ENCODE peak calls at places on chromosomes 7 and 10, in eight cellular contexts. D is nephron progenitor cell; Y is activated CD4-positive, alpha-beta T cell treated with anti-CD3 and anti-CD28 coated beads for 48 hours; T is aorta; L is stomach; J is MM.1S; X is retina; S is OCI-LY7. B is an unnamed sample.

GRCh38 chr7:17802056-17802455 is 138.2 kb downstream of the SNX13 start:
- DNase-seq in D (no peak), Y (no peak), T (no peak), L (no peak), J (no peak), X (no peak), S (no peak), B (no peak)

GRCh38 chr10:123270221-123270620 is 116.0 kb downstream of the BUB3 start:
- DNase-seq in D (no peak), Y (no peak), T (no peak), L (no peak), J (no peak), X (no peak), S (no peak), B (no peak)

GRCh38 chr7:152145853-152146466 is 120.5 kb downstream of the GALNT11 start:
- DNase-seq in D (peak; percentile 28), Y (peak; percentile 38), T (no peak), L (no peak), J (peak; percentile 26), X (peak; percentile 38), S (peak; percentile 30), B (no peak)

GRCh38 chr10:112696587-112696986 is 249.6 kb downstream of the VTI1A start:
- DNase-seq in D (no peak), Y (no peak), T (no peak), L (no peak), J (no peak), X (no peak), S (no peak), B (no peak)

GRCh38 chr7:74190259-74190658 is 16.1 kb downstream of the EIF4H start:
- DNase-seq in D (no peak), Y (no peak), T (no peak), L (no peak), J (no peak), X (no peak), S (no peak), B (no peak)

GRCh38 chr10:127354992-127355391 is 158.6 kb upstream of the INSYN2A start:
- DNase-seq in D (no peak), Y (no peak), T (no peak), L (no peak), J (no peak), X (no peak), S (no peak), B (no peak)

GRCh38 chr10:4081691-4082111 is 296.7 kb upstream of the KLF6 start:
- DNase-seq in D (no peak), Y (no peak), T (peak; percentile 64), L (no peak), J (no peak), X (no peak), S (no peak), B (no peak)

GRCh38 chr10:43128958-43129706 is 9.1 kb upstream of the CSGALNACT2 start:
- DNase-seq in D (no peak), Y (peak; percentile 41), T (peak; percentile 55), L (peak; percentile 22), J (peak; percentile 72), X (no peak), S (no peak), B (peak; percentile 30)

GRCh38 chr7:141073173-141073640 is 657 bp upstream of the TMEM178B start:
- DNase-seq in D (peak; percentile 81), Y (peak; percentile 37), T (no peak), L (no peak), J (peak; percentile 82), X (peak; percentile 88), S (no peak), B (no peak)

GRCh38 chr10:35921866-35922265 is 279.8 kb upstream of the FZD8 start:
- DNase-seq in D (no peak), Y (no peak), T (no peak), L (no peak), J (no peak), X (no peak), S (no peak), B (no peak)

B was measured in lung.